ENCODE peak calls at places on chromosomes 4 and X, in ten cellular contexts. M is progenitor cell of endocrine pancreas; X is tibial artery; A is neural progenitor cell; Z is natural killer cell; L is GM13977; T is endothelial cell; V is left ventricle myocardium inferior; W is CD8-positive, alpha-beta T cell; Y is dorsolateral prefrontal cortex. I is an unnamed sample.

GRCh38 chr4:15349426-15349825 is 78.4 kb upstream of the C1QTNF7 start:
- DNase-seq in Z (no peak), V (no peak), W (no peak), A (no peak), Y (no peak), X (no peak), T (no peak), M (no peak), L (no peak), I (no peak)

GRCh38 chrX:23773601-23774175 is 9.3 kb upstream of the SAT1 start:
- DNase-seq in X (no peak), T (no peak), W (peak; percentile 64), V (no peak), L (peak; percentile 39), Z (no peak), M (no peak), Y (no peak), A (no peak), I (no peak)

GRCh38 chr4:145527773-145528172 is 46.1 kb downstream of the SMAD1 start:
- DNase-seq in T (no peak), A (no peak), Y (no peak), Z (no peak), W (no peak), V (no peak), M (no peak), L (no peak), X (no peak), I (no peak)

GRCh38 chrX:11765449-11765848 is 7.4 kb downstream of the MSL3 start:
- DNase-seq in V (no peak), W (no peak), Z (no peak), X (no peak), A (no peak), M (no peak), L (no peak), Y (no peak), T (no peak), I (no peak)

GRCh38 chrX:3788494-3789233 is 75.2 kb upstream of the PRKX start:
- DNase-seq in T (peak; percentile 26), X (no peak), M (no peak), V (no peak), W (no peak), Y (no peak), Z (no peak), A (peak; percentile 4), L (no peak), I (no peak)

GRCh38 chr4:27861381-27861787 is 1000.7 kb downstream of the STIM2 start:
- DNase-seq in A (peak; percentile 82), L (no peak), X (no peak), T (peak; percentile 47), W (no peak), M (no peak), Y (no peak), V (no peak), Z (no peak), I (peak; percentile 12)

GRCh38 chr4:182873726-182874125 is 43.5 kb downstream of the DCTD start:
- DNase-seq in L (no peak), V (no peak), M (no peak), Z (no peak), W (no peak), X (peak; percentile 31), T (no peak), A (no peak), Y (no peak), I (no peak)

GRCh38 chr4:144356941-144357381 is 216.4 kb upstream of the GYPA start:
- DNase-seq in W (no peak), Z (no peak), Y (no peak), V (no peak), M (no peak), T (peak; percentile 19), X (no peak), A (peak; percentile 65), L (no peak), I (no peak)

GRCh38 chrX:118698516-118699247 is 28.7 kb upstream of the IL13RA1 start:
- DNase-seq in M (no peak), X (no peak), T (no peak), A (no peak), Z (no peak), L (no peak), Y (no peak), V (no peak), W (no peak), I (no peak)

GRCh38 chr4:7941111-7942018 is 1.7 kb upstream of the AFAP1 start:
- DNase-seq in M (no peak), X (no peak), A (no peak), L (no peak), W (no peak), Y (no peak), T (no peak), V (no peak), Z (no peak), I (no peak)

GRCh38 chr4:15054546-15054945 is 52.3 kb downstream of the CPEB2 start:
- DNase-seq in X (no peak), A (no peak), T (no peak), Y (no peak), M (no peak), V (no peak), Z (no peak), W (no peak), L (no peak), I (no peak)

GRCh38 chrX:98956014-98956413 is 1454.1 kb downstream of the PCDH19 start:
- DNase-seq in T (no peak), W (no peak), X (no peak), V (no peak), L (no peak), A (peak; percentile 7), Y (no peak), Z (no peak), M (no peak), I (no peak)

GRCh38 chrX:100373673-100374072 is 36.4 kb downstream of the PCDH19 start:
- DNase-seq in A (no peak), V (no peak), M (no peak), W (no peak), Z (no peak), L (no peak), T (no peak), X (no peak), Y (no peak), I (no peak)

GRCh38 chrX:100363926-100364325 is 46.1 kb downstream of the PCDH19 start:
- DNase-seq in W (no peak), Z (no peak), V (no peak), A (no peak), M (no peak), L (no peak), T (no peak), X (no peak), Y (no peak), I (peak; percentile 39)

GRCh38 chrX:100368167-100368566 is 41.9 kb downstream of the PCDH19 start:
- DNase-seq in Y (no peak), L (peak; percentile 17), V (no peak), W (no peak), Z (no peak), M (no peak), T (peak; percentile 15), X (no peak), A (peak; percentile 42), I (peak; percentile 12)
- TF ChIP-seq CTCF in Y (peak; percentile 6), L (no peak), V (peak; percentile 35), W (no peak), Z (no peak), M (peak; percentile 54), T (peak; percentile 12), X (no peak), A (peak; percentile 55), I (peak; percentile 63)

GRCh38 chrX:135923353-135923752 is 29.8 kb downstream of the SAGE1 start:
- DNase-seq in T (no peak), Y (no peak), X (no peak), M (no peak), W (no peak), Z (no peak), A (peak; percentile 3), V (no peak), L (no peak), I (no peak)
- TF ChIP-seq CTCF in T (no peak), Y (no peak), X (no peak), M (no peak), W (no peak), Z (no peak), A (peak; percentile 39), V (no peak), L (peak; percentile 15), I (peak; percentile 17)

GRCh38 chr4:125016892-125017299 is 297.9 kb upstream of the FAT4 start:
- DNase-seq in A (no peak), M (no peak), W (no peak), T (no peak), X (no peak), V (no peak), Y (no peak), L (no peak), Z (no peak), I (no peak)

GRCh38 chr4:125011646-125012045 is 299.1 kb upstream of the ANKRD50 start:
- DNase-seq in X (no peak), V (no peak), Y (no peak), Z (no peak), W (no peak), L (no peak), T (no peak), A (no peak), M (no peak), I (no peak)

GRCh38 chr4:125013891-125014290 is 300.9 kb upstream of the FAT4 start:
- DNase-seq in A (no peak), Z (no peak), T (no peak), M (no peak), Y (no peak), V (no peak), X (no peak), L (no peak), W (no peak), I (no peak)

DNA sequence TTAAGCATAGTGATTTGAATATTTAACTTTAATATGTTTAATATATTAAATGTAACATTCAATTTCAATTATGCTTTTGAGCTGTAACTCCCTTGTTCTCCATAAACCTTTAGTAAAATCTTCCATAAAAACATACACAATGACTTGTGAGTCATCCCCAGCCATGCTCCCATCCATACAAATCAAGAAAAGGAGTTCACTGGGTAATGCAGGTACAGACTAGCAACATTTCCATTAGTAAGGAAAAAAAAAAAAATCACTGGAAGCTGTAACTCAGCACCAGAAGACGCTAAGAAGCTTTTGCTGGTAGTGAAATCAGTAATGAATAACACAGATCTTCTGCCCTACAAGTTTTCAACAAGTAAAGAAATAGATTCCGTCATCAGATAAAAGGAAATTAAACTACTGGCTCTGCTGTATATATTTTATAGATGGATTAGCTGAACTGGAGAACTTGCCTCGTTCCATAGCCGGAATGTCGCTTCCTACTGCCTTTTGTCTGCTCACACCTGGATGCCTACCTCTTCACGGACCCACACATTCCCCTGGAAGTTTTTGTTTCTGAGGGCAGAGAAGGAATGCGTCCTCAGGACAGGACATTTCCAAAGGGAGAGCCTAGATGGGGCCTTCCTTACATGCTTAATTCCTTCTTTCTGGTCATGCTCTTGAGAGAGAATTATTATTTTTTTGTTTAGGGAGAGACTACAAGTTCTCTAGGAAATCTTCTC is 298.4 kb upstream of the ANKRD50 start:
- DNase-seq in A (peak; percentile 7), V (no peak), X (no peak), L (no peak), Z (no peak), W (no peak), M (no peak), T (no peak), Y (no peak), I (no peak)
- TF ChIP-seq CTCF in A (no peak), V (no peak), X (no peak), L (no peak), Z (no peak), W (no peak), M (no peak), T (no peak), Y (no peak), I (no peak)

DNA sequence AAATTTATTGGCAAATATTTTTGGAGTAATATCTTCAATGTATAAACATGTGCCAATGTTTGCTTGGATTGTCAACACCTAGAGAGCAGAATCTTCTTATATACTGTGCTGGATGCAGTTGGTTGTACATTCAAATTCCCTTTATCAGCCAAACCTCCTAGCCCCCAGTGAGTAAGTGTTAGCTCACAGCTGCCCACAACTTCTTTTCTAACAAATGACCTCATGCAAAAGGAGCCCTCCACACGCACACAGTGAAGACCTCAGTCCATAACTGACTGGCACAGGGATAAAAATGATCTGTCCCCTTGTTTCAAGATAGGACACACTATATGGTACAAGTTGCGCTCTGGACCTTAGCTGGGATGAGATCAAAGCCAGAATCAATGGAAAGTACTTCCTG is 458.0 kb upstream of the NWD2 start:
- DNase-seq in M (no peak), X (no peak), Y (no peak), V (no peak), W (no peak), A (no peak), Z (no peak), L (no peak), T (no peak), I (no peak)
- TF ChIP-seq CTCF in M (no peak), X (no peak), Y (no peak), V (no peak), W (no peak), A (no peak), Z (no peak), L (no peak), T (no peak), I (no peak)

I was measured in neural crest cell.